ENCODE peak calls at places on chromosomes 5 and 9, in five cellular contexts. T is left lung; R is uterus; A is astrocyte of the spinal cord; W is CD8-positive, alpha-beta T cell. M is an unnamed sample.

GRCh38 chr9:859251-859650 is 17.8 kb downstream of the DMRT1 start:
- DNase-seq in T (no peak), R (no peak), A (no peak), W (no peak), M (no peak)

GRCh38 chr9:122325124-122325523 is 45.7 kb upstream of the PTGS1 start:
- DNase-seq in T (no peak), R (no peak), A (peak), W (no peak), M (no peak)

GRCh38 chr5:124841829-124842712 is 95.6 kb upstream of the ZNF608 start:
- DNase-seq in T (no peak), R (no peak), A (no peak), W (no peak), M (no peak)

GRCh38 chr5:151162794-151163193 is 5.2 kb upstream of the ANXA6 start:
- DNase-seq in T (no peak), R (peak), A (no peak), W (no peak), M (no peak)

GRCh38 chr5:138752341-138752950 is 779 bp upstream of the CTNNA1 start:
- DNase-seq in T (no peak), R (peak), A (no peak), W (no peak), M (peak)

GRCh38 chr9:41229408-41230401 is 40.6 kb upstream of the ZNG1F start:
- DNase-seq in T (peak), R (no peak), A (peak), W (no peak), M (peak)

GRCh38 chr5:35939639-35940038 is 1.2 kb upstream of the CAPSL start:
- DNase-seq in T (no peak), R (no peak), A (no peak), W (no peak), M (no peak)

GRCh38 chr5:117177302-117177701 is 602.7 kb upstream of the SEMA6A start:
- DNase-seq in T (no peak), R (no peak), A (no peak), W (no peak), M (no peak)

GRCh38 chr9:70983723-70984280 is 137.6 kb downstream of the TRPM3 start:
- DNase-seq in T (no peak), R (no peak), A (no peak), W (no peak), M (no peak)

GRCh38 chr5:108681079-108681921 is 66.4 kb upstream of the FER start:
- DNase-seq in T (no peak), R (peak), A (peak), W (no peak), M (peak)

GRCh38 chr5:128201065-128201926 is 117.7 kb downstream of the SLC12A2 start:
- DNase-seq in T (peak), R (peak), A (peak), W (peak), M (peak)

GRCh38 chr5:112757468-112758208 is 20.0 kb downstream of the APC start:
- DNase-seq in T (no peak), R (no peak), A (peak), W (no peak), M (no peak)

GRCh38 chr5:24693609-24694008 is 48.8 kb upstream of the CDH10 start:
- DNase-seq in T (no peak), R (no peak), A (no peak), W (no peak), M (no peak)

GRCh38 chr9:79127661-79128060 is 444.1 kb upstream of the TLE4 start:
- DNase-seq in T (no peak), R (no peak), A (no peak), W (no peak), M (no peak)

GRCh38 chr9:124260769-124261603 is 3.2 kb downstream of the NEK6 start:
- DNase-seq in T (peak), R (no peak), A (peak), W (no peak), M (no peak)

GRCh38 chr9:85658716-85659115 is 83.0 kb downstream of the AGTPBP1 start:
- DNase-seq in T (no peak), R (no peak), A (no peak), W (no peak), M (no peak)

GRCh38 chr9:38246833-38247232 is 145.7 kb upstream of the ALDH1B1 start:
- DNase-seq in T (no peak), R (no peak), A (no peak), W (no peak), M (no peak)

GRCh38 chr5:149268928-149269557 is 2.6 kb upstream of the AFAP1L1 start:
- DNase-seq in T (no peak), R (no peak), A (peak), W (no peak), M (no peak)

GRCh38 chr5:170638454-170639220 is 134.8 kb downstream of the KCNIP1 start:
- DNase-seq in T (no peak), R (peak), A (peak), W (peak), M (peak)

GRCh38 chr9:112175796-112176315 is 759 bp upstream of the SUSD1 start:
- DNase-seq in T (no peak), R (no peak), A (no peak), W (no peak), M (peak)

DNA sequence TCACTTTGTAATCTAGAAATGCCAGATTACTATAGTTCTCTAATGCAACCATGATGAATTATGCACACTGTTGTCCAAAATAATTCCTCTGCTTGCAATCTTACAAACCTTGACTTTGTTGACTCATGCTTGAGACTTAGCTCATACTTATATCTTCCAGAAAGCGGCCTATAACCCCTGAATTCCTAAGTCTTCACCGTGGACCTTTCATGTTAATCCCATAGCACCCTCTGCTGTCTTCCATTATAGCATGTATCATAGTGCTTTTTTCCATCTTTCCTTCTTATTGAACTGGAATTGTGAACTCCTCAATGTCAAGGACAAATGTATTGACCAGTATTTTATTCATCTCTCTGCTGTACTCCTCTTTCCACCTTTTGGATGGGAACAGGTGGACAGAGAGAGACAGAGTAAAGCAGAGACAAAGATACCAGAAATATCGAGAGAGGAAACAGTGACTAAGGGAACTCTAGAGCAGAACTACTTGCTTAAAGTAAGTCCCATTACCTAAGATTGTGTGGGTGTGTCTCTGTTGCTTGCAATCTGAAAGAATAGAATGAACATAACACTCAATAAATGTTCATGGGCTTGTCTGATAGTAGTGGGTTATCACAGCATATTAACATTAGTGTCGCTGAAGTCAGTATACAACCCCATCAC is 110.0 kb downstream of the LURAP1L start:
- DNase-seq in T (no peak), R (no peak), A (peak), W (no peak), M (no peak)
- TF ChIP-seq CTCF in T (peak), R (peak), A (peak), W (no peak), M (peak)

GRCh38 chr5:40367260-40367659 is 312.5 kb upstream of the PTGER4 start:
- DNase-seq in T (no peak), R (no peak), A (no peak), W (no peak), M (no peak)
- TF ChIP-seq CTCF in T (peak), R (no peak), A (peak), W (peak), M (no peak)

GRCh38 chr9:127202461-127203139 is 62.0 kb upstream of the GARNL3 start:
- DNase-seq in T (no peak), R (no peak), A (no peak), W (no peak), M (no peak)
- TF ChIP-seq CTCF in T (no peak), R (no peak), A (no peak), W (no peak), M (no peak)

DNA sequence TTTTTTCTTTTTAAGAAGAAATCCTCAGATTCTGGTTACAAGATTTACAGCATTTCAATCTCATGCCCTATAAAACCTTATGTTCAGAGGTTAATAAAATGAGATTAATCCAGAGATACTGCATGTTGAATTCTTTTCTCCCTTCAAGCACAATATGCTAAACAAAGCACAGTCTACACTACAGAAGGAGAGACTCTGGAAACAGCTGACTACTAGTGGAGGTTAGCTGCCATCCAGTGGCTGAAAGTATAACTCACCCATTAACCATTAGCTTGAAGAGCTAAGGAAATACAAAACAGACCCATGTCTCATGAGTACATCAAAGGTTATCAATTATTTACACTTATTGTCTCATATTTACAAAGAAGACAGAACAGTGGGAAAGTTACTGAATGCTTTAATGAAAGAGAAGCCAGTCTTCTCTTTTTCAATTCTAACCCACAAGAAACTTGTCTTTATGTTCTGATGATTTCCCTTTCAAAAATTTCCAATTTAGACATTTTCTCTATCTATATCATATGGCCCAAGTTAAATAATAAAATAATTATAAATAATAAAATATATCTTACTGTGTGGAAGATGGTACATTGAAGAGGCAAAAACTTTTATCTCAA is 12.7 kb upstream of the DNAH5 start:
- DNase-seq in T (no peak), R (no peak), A (peak), W (no peak), M (no peak)
- TF ChIP-seq CTCF in T (peak), R (no peak), A (peak), W (no peak), M (peak)

DNA sequence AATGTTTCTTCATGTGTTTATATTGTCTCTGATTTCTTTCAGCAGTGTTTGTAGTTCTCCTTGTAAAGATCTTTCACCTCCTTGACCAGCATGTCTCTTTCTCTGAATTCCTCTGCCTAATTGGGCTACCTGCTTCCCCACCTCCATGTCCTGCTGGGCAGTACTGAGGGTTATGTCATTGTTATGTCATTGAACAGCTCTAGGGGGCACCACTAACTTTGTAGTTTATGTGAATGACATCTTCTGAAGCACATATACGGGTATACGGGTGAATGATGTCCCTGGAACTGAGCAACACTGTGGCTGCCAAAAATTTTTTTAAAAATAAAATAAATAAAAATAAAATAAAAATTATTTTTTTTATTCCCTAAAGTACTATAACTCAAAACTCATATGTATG is 16.9 kb upstream of the SNCAIP start:
- DNase-seq in T (no peak), R (no peak), A (no peak), W (no peak), M (no peak)
- TF ChIP-seq CTCF in T (peak), R (peak), A (no peak), W (no peak), M (peak)

GRCh38 chr9:9997585-9997984 is 615.2 kb downstream of the PTPRD start:
- DNase-seq in T (no peak), R (no peak), A (no peak), W (no peak), M (no peak)
- TF ChIP-seq CTCF in T (no peak), R (no peak), A (no peak), W (no peak), M (no peak)

GRCh38 chr9:91034521-91034920 is 232.9 kb downstream of the SYK start:
- DNase-seq in T (no peak), R (no peak), A (no peak), W (no peak), M (no peak)

GRCh38 chr9:91034976-91035824 is 233.6 kb downstream of the SYK start:
- DNase-seq in T (no peak), R (no peak), A (no peak), W (no peak), M (no peak)

GRCh38 chr9:91033270-91033669 is 231.7 kb downstream of the SYK start:
- DNase-seq in T (no peak), R (no peak), A (no peak), W (no peak), M (no peak)

GRCh38 chr9:91032056-91032455 is 230.4 kb downstream of the SYK start:
- DNase-seq in T (no peak), R (no peak), A (no peak), W (no peak), M (no peak)

GRCh38 chr9:91033802-91034201 is 232.2 kb downstream of the SYK start:
- DNase-seq in T (peak), R (no peak), A (no peak), W (peak), M (no peak)
- TF ChIP-seq CTCF in T (peak), R (peak), A (peak), W (peak), M (peak)

M was measured in adrenal gland.